ENCODE peak calls at places on chromosomes 7 and 10, in seven cellular contexts. E, I, J, P, Y, U and T are unnamed samples.

GRCh38 chr10:104488046-104488832 is 134.6 kb downstream of the CFAP58 start:
- DNase-seq in E (no peak), I (no peak), J (no peak), P (no peak), Y (no peak), U (no peak), T (no peak)

GRCh38 chr7:94061316-94061715 is 57.2 kb upstream of the BET1 start:
- DNase-seq in E (no peak), I (no peak), J (no peak), P (no peak), Y (no peak), U (no peak), T (no peak)

GRCh38 chr7:70893985-70894722 is 237.8 kb upstream of the GALNT17 start:
- DNase-seq in E (no peak), I (no peak), J (no peak), P (no peak), Y (no peak), U (no peak), T (no peak)

GRCh38 chr10:79292789-79293746 is 54.2 kb upstream of the PPIF start:
- DNase-seq in E (no peak), I (peak), J (no peak), P (no peak), Y (peak), U (peak), T (peak)

GRCh38 chr10:44089671-44090070 is 295.2 kb downstream of the CXCL12 start:
- DNase-seq in E (no peak), I (no peak), J (no peak), P (no peak), Y (no peak), U (no peak), T (no peak)

GRCh38 chr7:31119249-31119648 is 67.1 kb downstream of the ADCYAP1R1 start:
- DNase-seq in E (no peak), I (no peak), J (no peak), P (no peak), Y (peak), U (no peak), T (no peak)

GRCh38 chr7:103679156-103680132 is 233.4 kb upstream of the SLC26A5 start:
- DNase-seq in E (no peak), I (no peak), J (no peak), P (no peak), Y (no peak), U (no peak), T (no peak)

GRCh38 chr10:68517188-68517587 is 10.1 kb downstream of the SLC25A16 start:
- DNase-seq in E (no peak), I (no peak), J (no peak), P (no peak), Y (no peak), U (no peak), T (no peak)

GRCh38 chr7:20784311-20785210 is 2.1 kb downstream of the SP8 start:
- DNase-seq in E (no peak), I (peak), J (no peak), P (no peak), Y (no peak), U (no peak), T (no peak)

GRCh38 chr10:30445716-30446115 is 11.7 kb downstream of the MAP3K8 start:
- DNase-seq in E (no peak), I (no peak), J (no peak), P (no peak), Y (no peak), U (no peak), T (no peak)

GRCh38 chr7:15430191-15430590 is 131.6 kb downstream of the AGMO start:
- DNase-seq in E (no peak), I (no peak), J (no peak), P (no peak), Y (no peak), U (no peak), T (no peak)

GRCh38 chr7:106757846-106758245 is 96.9 kb upstream of the CCDC71L start:
- DNase-seq in E (no peak), I (no peak), J (peak), P (no peak), Y (no peak), U (no peak), T (no peak)

GRCh38 chr10:34960983-34961382 is 129.2 kb downstream of the CUL2 start:
- DNase-seq in E (no peak), I (no peak), J (no peak), P (no peak), Y (no peak), U (no peak), T (no peak)

GRCh38 chr10:15427836-15428414 is 56.8 kb upstream of the FAM171A1 start:
- DNase-seq in E (no peak), I (no peak), J (no peak), P (no peak), Y (no peak), U (no peak), T (peak)

GRCh38 chr10:28533571-28534304 is 820 bp downstream of the WAC start:
- DNase-seq in E (peak), I (peak), J (peak), P (peak), Y (peak), U (peak), T (peak)

GRCh38 chr7:123499211-123499968 is 35.0 kb downstream of the IQUB start:
- DNase-seq in E (no peak), I (no peak), J (no peak), P (no peak), Y (no peak), U (no peak), T (no peak)

GRCh38 chr7:24971333-24972165 is 8.4 kb downstream of the OSBPL3 start:
- DNase-seq in E (no peak), I (peak), J (no peak), P (no peak), Y (no peak), U (peak), T (peak)